ENCODE peak calls at places on chromosomes 7 and 10, in seven cellular contexts. M, E, X, H, L, W and I are unnamed samples.

GRCh38 chr7:28798233-28798632 is 159.9 kb downstream of the TRIL start:
- DNase-seq in L (no peak), W (no peak), E (no peak), H (no peak), M (no peak), X (no peak), I (no peak)

GRCh38 chr7:127678330-127678729 is 26.3 kb downstream of the SND1 start:
- DNase-seq in L (no peak), M (no peak), W (peak; percentile 64), X (peak; percentile 23), H (no peak), E (no peak), I (no peak)

GRCh38 chr7:40243076-40243475 is 108.3 kb downstream of the SUGCT start:
- DNase-seq in W (no peak), E (no peak), X (peak; percentile 59), L (no peak), M (no peak), H (no peak), I (no peak)

GRCh38 chr10:44977287-44978212 is 1.1 kb downstream of the DEPP1 start:
- DNase-seq in M (no peak), H (no peak), W (no peak), E (no peak), X (no peak), L (no peak), I (no peak)

GRCh38 chr7:66213637-66214036 is 8.5 kb downstream of the TPST1 start:
- DNase-seq in X (no peak), H (no peak), E (no peak), L (no peak), W (peak; percentile 54), M (no peak), I (peak; percentile 22)

GRCh38 chr10:68348265-68348741 is 15.6 kb upstream of the PBLD start:
- DNase-seq in E (peak; percentile 20), H (peak; percentile 42), L (no peak), W (peak; percentile 43), X (peak; percentile 83), M (no peak), I (peak; percentile 59)

GRCh38 chr7:151880688-151881087 is 3.8 kb upstream of the PRKAG2 start:
- DNase-seq in W (no peak), L (no peak), M (no peak), X (no peak), H (no peak), E (no peak), I (no peak)

GRCh38 chr7:115471891-115472290 is 550.0 kb downstream of the MDFIC start:
- DNase-seq in H (no peak), E (no peak), L (no peak), X (no peak), M (no peak), W (peak; percentile 65), I (peak; percentile 20)

GRCh38 chr10:84613336-84614021 is 285.1 kb downstream of the CCSER2 start:
- DNase-seq in H (peak; percentile 29), L (no peak), M (peak; percentile 6), W (peak; percentile 11), X (peak; percentile 87), E (no peak), I (no peak)

GRCh38 chr7:137873524-137873923 is 26.8 kb upstream of the DGKI start:
- DNase-seq in L (no peak), W (peak; percentile 88), E (no peak), X (no peak), M (no peak), H (no peak), I (peak; percentile 88)

GRCh38 chr7:132049462-132050304 is 493.3 kb upstream of the PODXL start:
- DNase-seq in X (peak; percentile 58), L (no peak), E (no peak), W (no peak), M (no peak), H (no peak), I (peak; percentile 25)

GRCh38 chr10:43130756-43131155 is 7.5 kb upstream of the CSGALNACT2 start:
- DNase-seq in L (no peak), H (no peak), M (no peak), W (no peak), X (no peak), E (no peak), I (no peak)

GRCh38 chr7:14834456-14834855 is 68.1 kb downstream of the DGKB start:
- DNase-seq in W (peak; percentile 81), E (no peak), X (peak; percentile 80), H (peak; percentile 4), L (no peak), M (no peak), I (peak; percentile 67)

GRCh38 chr10:122181055-122181732 is 89.9 kb upstream of the BTBD16 start:
- DNase-seq in H (peak; percentile 48), W (peak; percentile 77), L (no peak), X (peak; percentile 52), M (no peak), E (no peak), I (peak; percentile 29)

GRCh38 chr10:113894581-113894980 is 40.1 kb downstream of the NHLRC2 start:
- DNase-seq in L (no peak), M (no peak), X (no peak), E (no peak), W (no peak), H (no peak), I (no peak)

GRCh38 chr7:157464971-157465481 is 128.2 kb downstream of the DNAJB6 start:
- DNase-seq in H (no peak), W (no peak), M (no peak), X (no peak), E (no peak), L (no peak), I (no peak)

GRCh38 chr7:153886121-153886505 is 166.1 kb upstream of the DPP6 start:
- DNase-seq in M (no peak), H (no peak), X (no peak), W (no peak), E (no peak), L (no peak), I (no peak)

GRCh38 chr7:149496642-149497391 is 792 bp downstream of the ZNF746 start:
- DNase-seq in E (peak; percentile 33), W (peak; percentile 42), M (no peak), X (peak; percentile 23), H (peak; percentile 55), L (no peak), I (peak; percentile 35)

GRCh38 chr7:117110480-117111315 is 157.4 kb downstream of the ST7 start:
- DNase-seq in E (no peak), W (no peak), M (no peak), H (no peak), L (no peak), X (no peak), I (no peak)

GRCh38 chr10:62545667-62546066 is 171.5 kb downstream of the ZNF365 start:
- DNase-seq in X (no peak), E (no peak), M (no peak), L (no peak), W (peak; percentile 80), H (no peak), I (peak; percentile 76)

GRCh38 chr10:61063035-61063434 is 119.0 kb upstream of the RHOBTB1 start:
- DNase-seq in E (no peak), L (no peak), X (peak; percentile 37), W (peak; percentile 79), H (no peak), M (no peak), I (peak; percentile 13)

GRCh38 chr7:2223321-2223720 is 9.4 kb downstream of the MAD1L1 start:
- DNase-seq in E (no peak), H (no peak), L (no peak), X (no peak), M (no peak), W (no peak), I (no peak)

GRCh38 chr10:101287922-101288638 is 58.8 kb upstream of the LBX1 start:
- DNase-seq in X (peak; percentile 16), L (no peak), W (peak; percentile 17), H (peak; percentile 63), E (no peak), M (no peak), I (no peak)